ENCODE peak calls at places on chromosomes 7 and 10, in seven cellular contexts. T is adrenal gland; G is HEK293T; P is activated T-helper 1 cell treated with anti-CD3 and anti-CD28 coated beads, Interleukin-12 subunit alpha, Interleukin-12 subunit beta, Interleukin-2, Interleukin-4 antibody, amounts not matched to agents 30 ng/mL and 10 ng/mL and 1 ng/mL, durations not matched to agents 14 hours and 24 hours and 36 hours; U is BJ; M is mucosa of descending colon; W is activated CD4-positive, alpha-beta T cell treated with anti-CD3 and anti-CD28 coated beads, Interleukin-2, amount 50 U/mL, for 24 hours. Q is an unnamed sample.

GRCh38 chr10:44756235-44756634 is 154.9 kb upstream of the TMEM72 start:
- DNase-seq in P (no peak), U (peak; percentile 54), W (no peak), T (no peak), M (no peak), G (no peak), Q (no peak)

GRCh38 chr10:104612577-104613205 is 28.4 kb upstream of the SORCS3 start:
- DNase-seq in U (no peak), G (no peak), M (no peak), W (no peak), T (no peak), P (no peak), Q (no peak)

GRCh38 chr7:124208642-124209041 is 175.8 kb upstream of the TMEM229A start:
- DNase-seq in P (no peak), T (no peak), W (no peak), U (no peak), M (no peak), G (no peak), Q (no peak)

GRCh38 chr10:121578965-121579364 is 19.3 kb downstream of the FGFR2 start:
- DNase-seq in G (no peak), U (no peak), T (no peak), M (no peak), P (no peak), W (no peak), Q (no peak)

GRCh38 chr7:68925241-68925640 is 673.0 kb upstream of the AUTS2 start:
- DNase-seq in U (no peak), P (no peak), W (no peak), T (no peak), M (no peak), G (no peak), Q (no peak)

GRCh38 chr10:30977385-30977784 is 54.3 kb downstream of the ZNF438 start:
- DNase-seq in P (no peak), U (no peak), G (no peak), M (no peak), T (no peak), W (no peak), Q (no peak)

GRCh38 chr10:6247041-6247712 is 44.4 kb downstream of the PFKFB3 start:
- DNase-seq in G (no peak), U (no peak), W (no peak), P (no peak), T (no peak), M (no peak), Q (no peak)

GRCh38 chr7:127751723-127752448 is 99.9 kb downstream of the SND1 start:
- DNase-seq in G (no peak), T (peak; percentile 59), W (no peak), M (no peak), P (no peak), U (no peak), Q (no peak)

GRCh38 chr7:876972-877311 is 588 bp downstream of the GET4 start:
- DNase-seq in G (no peak), U (no peak), T (peak; percentile 65), W (no peak), M (no peak), P (no peak), Q (no peak)

GRCh38 chr10:67110286-67110685 is 184.4 kb downstream of the LRRTM3 start:
- DNase-seq in G (peak; percentile 9), M (no peak), U (no peak), P (no peak), T (no peak), W (no peak), Q (no peak)

GRCh38 chr7:75977741-75978140 is 16.7 kb downstream of the TMEM120A start:
- DNase-seq in M (no peak), W (no peak), T (no peak), U (no peak), G (no peak), P (no peak), Q (no peak)

GRCh38 chr10:125991009-125991788 is 94.8 kb downstream of the FANK1 start:
- DNase-seq in W (no peak), U (no peak), G (no peak), P (no peak), T (no peak), M (no peak), Q (no peak)